ENCODE peak calls at places on chromosomes 11 and 22, in six cellular contexts. F is HTR-8/SVneo, N is RWPE1, P is astrocyte of the hippocampus, K is nucleus accumbens, H is body of pancreas. Y is an unnamed sample.
A peak's percentile ranks its signal among the peaks of the same experiment; 100 is the strongest.

GRCh38 chr11:15780837-15781236 is 575.5 kb downstream of the SOX6 start:
- DNase-seq in F (no peak), N (no peak), P (peak; percentile 66), K (no peak), H (no peak), Y (no peak)

GRCh38 chr11:96158126-96158525 is 184.9 kb downstream of the MAML2 start:
- DNase-seq in F (no peak), N (no peak), P (no peak), K (no peak), H (no peak), Y (no peak)

GRCh38 chr11:15692739-15693138 is 578.0 kb downstream of the INSC start:
- DNase-seq in F (no peak), N (peak; percentile 4), P (peak; percentile 33), K (no peak), H (no peak), Y (no peak)

GRCh38 chr11:9330387-9331384 is 16.3 kb upstream of the TMEM41B start:
- DNase-seq in F (peak; percentile 67), N (peak; percentile 19), P (no peak), K (no peak), H (no peak), Y (no peak)

GRCh38 chr11:78662811-78663210 is 88.1 kb upstream of the NARS2 start:
- DNase-seq in F (no peak), N (no peak), P (no peak), K (no peak), H (no peak), Y (no peak)

GRCh38 chr22:17271711-17272451 is 52.6 kb upstream of the ADA2 start:
- DNase-seq in F (no peak), N (no peak), P (no peak), K (no peak), H (no peak), Y (no peak)

GRCh38 chr11:60939828-60940227 is 12.1 kb downstream of the SLC15A3 start:
- DNase-seq in F (no peak), N (no peak), P (no peak), K (no peak), H (no peak), Y (peak; percentile 68)

GRCh38 chr11:126734752-126735151 is 265.8 kb downstream of the KIRREL3 start:
- DNase-seq in F (no peak), N (no peak), P (no peak), K (no peak), H (no peak), Y (no peak)

GRCh38 chr11:78377625-78378418 is 39.8 kb downstream of the GAB2 start:
- DNase-seq in F (no peak), N (no peak), P (no peak), K (no peak), H (no peak), Y (peak; percentile 65)

GRCh38 chr22:23772315-23773246 is at the start of gene MMP11:
- DNase-seq in F (no peak), N (peak; percentile 44), P (peak; percentile 67), K (no peak), H (peak; percentile 68), Y (peak; percentile 86)

GRCh38 chr11:106466441-106467190 is 389.2 kb downstream of the AASDHPPT start:
- DNase-seq in F (peak; percentile 13), N (peak; percentile 16), P (peak; percentile 83), K (no peak), H (no peak), Y (peak; percentile 51)

GRCh38 chr11:93236741-93237675 is 39.2 kb upstream of the SLC36A4 start:
- DNase-seq in F (peak; percentile 24), N (peak; percentile 29), P (peak; percentile 65), K (peak; percentile 4), H (peak; percentile 33), Y (peak; percentile 72)

GRCh38 chr22:39097098-39098020 is at the start of gene APOBEC3H:
- DNase-seq in F (peak; percentile 57), N (peak; percentile 45), P (peak; percentile 10), K (no peak), H (peak; percentile 19), Y (no peak)

GRCh38 chr11:106961518-106961917 is 56.8 kb downstream of the GUCY1A2 start:
- DNase-seq in F (peak; percentile 25), N (peak; percentile 34), P (peak; percentile 76), K (no peak), H (no peak), Y (no peak)

GRCh38 chr11:3073029-3073435 is 15.8 kb upstream of the CARS1 start:
- DNase-seq in F (no peak), N (no peak), P (peak; percentile 86), K (no peak), H (no peak), Y (no peak)

GRCh38 chr11:129720156-129720555 is 95.5 kb upstream of the TMEM45B start:
- DNase-seq in F (no peak), N (no peak), P (no peak), K (no peak), H (no peak), Y (no peak)

GRCh38 chr11:104060820-104061219 is 24.4 kb downstream of the DDI1 start:
- DNase-seq in F (no peak), N (no peak), P (no peak), K (no peak), H (no peak), Y (no peak)

GRCh38 chr11:34044664-34045485 is 6.7 kb upstream of the CAPRIN1 start:
- DNase-seq in F (peak; percentile 54), N (peak; percentile 74), P (peak; percentile 87), K (no peak), H (no peak), Y (peak; percentile 73)

GRCh38 chr11:19101803-19102520 is 15.0 kb upstream of the ZDHHC13 start:
- DNase-seq in F (no peak), N (peak; percentile 64), P (no peak), K (no peak), H (no peak), Y (peak; percentile 20)

GRCh38 chr22:33893486-33893885 is 26.8 kb downstream of the LARGE1 start:
- DNase-seq in F (no peak), N (no peak), P (no peak), K (no peak), H (no peak), Y (no peak)

GRCh38 chr11:72228229-72228843 is 3.8 kb downstream of the INPPL1 start:
- DNase-seq in F (no peak), N (no peak), P (no peak), K (no peak), H (peak; percentile 20), Y (peak; percentile 11)

GRCh38 chr11:70467196-70468085 is 69.1 kb downstream of the CTTN start:
- DNase-seq in F (peak; percentile 76), N (peak; percentile 69), P (peak; percentile 67), K (peak; percentile 61), H (peak; percentile 53), Y (peak; percentile 77)

GRCh38 chr22:37328017-37328416 is 45.7 kb downstream of the CYTH4 start:
- DNase-seq in F (peak; percentile 69), N (peak; percentile 83), P (peak; percentile 48), K (no peak), H (no peak), Y (no peak)

GRCh38 chr11:12272821-12273617 is 104.4 kb upstream of the PARVA start:
- DNase-seq in F (peak; percentile 57), N (no peak), P (peak; percentile 75), K (no peak), H (peak; percentile 7), Y (no peak)

GRCh38 chr11:46112961-46113617 is 8.2 kb downstream of the PHF21A start:
- DNase-seq in F (peak; percentile 55), N (peak; percentile 73), P (peak; percentile 63), K (peak; percentile 13), H (peak; percentile 31), Y (peak; percentile 72)

GRCh38 chr11:100774859-100775258 is 87.8 kb downstream of the ARHGAP42 start:
- DNase-seq in F (no peak), N (no peak), P (peak; percentile 68), K (no peak), H (no peak), Y (peak; percentile 23)

GRCh38 chr22:41274856-41275255 is 11.1 kb downstream of the RANGAP1 start:
- DNase-seq in F (no peak), N (no peak), P (no peak), K (peak; percentile 50), H (no peak), Y (no peak)

GRCh38 chr11:3340025-3340424 is 38.9 kb downstream of the ZNF195 start:
- DNase-seq in F (peak; percentile 22), N (peak; percentile 42), P (peak; percentile 78), K (no peak), H (no peak), Y (peak; percentile 44)

GRCh38 chr11:106306942-106307341 is 229.5 kb downstream of the AASDHPPT start:
- DNase-seq in F (peak; percentile 6), N (no peak), P (no peak), K (no peak), H (no peak), Y (peak; percentile 16)

Y was measured in hepatocyte.